ENCODE peak calls at places on chromosomes 11 and 22, in four cellular contexts. U is GM12878, V is HepG2, Y is H1. D is an unnamed sample.

GRCh38 chr11:68044145-68044813 is 5.5 kb downstream of the TCIRG1 start:
- DNase-seq in U (no peak), V (no peak), Y (no peak), D (no peak)

GRCh38 chr11:64372802-64373597 is 14.0 kb downstream of the RPS6KA4 start:
- DNase-seq in U (no peak), Y (peak; percentile 62), V (peak; percentile 51), D (no peak)

GRCh38 chr11:46240861-46241260 is 36.6 kb upstream of the CREB3L1 start:
- DNase-seq in U (no peak), Y (no peak), V (no peak), D (no peak)

GRCh38 chr11:403021-403760 is 9.2 kb downstream of the PKP3 start:
- DNase-seq in V (no peak), U (no peak), Y (no peak), D (no peak)

GRCh38 chr22:37162221-37163095 is 12.7 kb upstream of the IL2RB start:
- DNase-seq in Y (no peak), V (no peak), U (peak; percentile 98), D (no peak)

GRCh38 chr22:37765498-37765897 is 42.2 kb upstream of the GCAT start:
- DNase-seq in Y (no peak), U (no peak), V (no peak), D (no peak)

GRCh38 chr22:35376728-35377472 is 4.0 kb upstream of the HMOX1 start:
- DNase-seq in Y (peak; percentile 87), U (peak; percentile 87), V (peak; percentile 92), D (peak; percentile 96)

GRCh38 chr11:1733716-1734351 is 16.6 kb downstream of the IFITM10 start:
- DNase-seq in V (no peak), U (no peak), Y (no peak), D (no peak)

GRCh38 chr11:65424200-65425104 is 1.9 kb downstream of the NEAT1 start:
- DNase-seq in V (no peak), U (no peak), Y (no peak), D (no peak)

DNA sequence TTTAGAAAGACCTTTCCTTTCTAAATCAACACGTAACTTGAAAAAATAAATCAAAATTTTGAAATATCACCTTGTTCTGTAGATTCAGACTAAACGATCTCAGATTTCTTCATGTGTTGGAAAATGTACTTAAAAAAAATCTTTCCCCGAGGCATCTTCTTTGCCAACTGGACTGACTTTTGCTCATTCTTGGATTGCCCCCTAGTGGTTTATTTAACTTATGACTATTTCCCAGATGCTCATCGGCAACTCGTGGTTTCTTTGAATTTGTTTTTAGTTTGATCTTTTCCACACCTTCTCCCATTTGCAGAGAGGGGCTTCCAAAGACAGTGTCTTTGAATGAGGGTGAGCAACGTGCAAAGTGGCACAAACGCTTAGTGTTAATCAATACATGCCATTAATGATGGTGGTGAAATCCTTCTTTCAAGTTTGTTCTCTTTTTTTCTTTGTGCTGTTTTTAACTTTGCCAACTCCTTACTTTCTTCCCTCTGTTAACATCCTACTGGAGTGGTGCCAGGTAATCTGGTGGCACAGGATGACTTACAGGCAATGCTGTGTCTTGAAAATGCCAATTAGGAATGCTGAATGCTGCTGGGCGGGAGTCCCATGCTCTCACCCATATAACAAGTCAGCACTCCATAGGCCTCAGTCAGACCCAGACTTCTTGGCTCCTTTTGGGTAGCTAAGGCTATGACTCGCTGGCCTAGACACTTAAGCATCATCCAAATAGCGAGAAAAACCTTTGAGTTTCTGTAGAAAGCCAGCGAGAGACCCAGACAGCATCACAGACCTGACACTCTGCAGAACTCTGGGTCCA is 18.3 kb downstream of the PRSS23 start:
- DNase-seq in V (peak; percentile 42), Y (no peak), U (peak; percentile 7), D (peak; percentile 39)
- TF ChIP-seq SUZ12 in V (no peak), Y (no peak), U (no peak), D (no peak)

DNA sequence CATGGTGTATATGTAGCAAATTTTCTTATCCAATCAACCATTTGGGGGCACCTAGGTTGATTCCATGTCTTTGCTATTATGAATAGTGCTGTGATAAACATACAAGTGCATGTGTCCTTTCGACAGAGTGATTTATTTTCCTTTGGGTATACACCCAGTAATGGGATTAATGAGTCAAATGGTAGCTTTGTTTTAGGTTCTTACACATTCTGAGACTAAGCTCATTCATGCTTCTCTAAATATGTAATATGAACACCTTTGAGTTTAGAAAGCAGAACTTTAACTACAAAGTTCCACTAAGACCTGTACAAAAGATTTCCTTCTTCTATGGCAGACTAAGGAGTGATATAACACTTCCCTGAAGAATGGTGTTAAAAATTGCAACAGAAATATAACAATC is 627.0 kb downstream of the KCNA4 start:
- DNase-seq in Y (no peak), V (no peak), U (no peak), D (no peak)
- H3K4me1 ChIP-seq in Y (no peaks in the 10 kb centered on the region), V (no peaks in the 10 kb centered on the region), U (no peaks in the 10 kb centered on the region), D (no peaks in the 10 kb centered on the region)

DNA sequence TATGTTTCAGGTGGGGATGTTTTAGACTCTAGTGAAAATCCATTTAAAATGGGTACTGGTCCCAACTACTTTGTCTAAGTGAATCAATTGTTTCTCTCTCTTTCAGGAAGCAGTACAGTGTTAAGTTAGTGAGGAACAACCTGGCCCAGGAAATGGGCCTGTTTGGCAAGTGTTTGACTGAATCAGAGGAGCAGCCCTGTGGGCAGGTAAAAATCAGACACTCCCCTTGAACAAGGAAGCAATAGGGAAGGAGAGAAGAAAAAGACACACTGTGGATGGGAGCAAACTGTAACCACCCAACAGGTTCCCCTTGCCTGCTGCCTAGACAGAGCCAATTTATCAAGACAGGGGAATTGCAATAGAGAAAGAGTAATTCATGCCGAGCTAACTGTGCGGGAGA is 245.7 kb downstream of the C11orf87 start:
- DNase-seq in Y (no peak), V (no peak), U (no peak), D (no peak)
- TF ChIP-seq SUZ12 in Y (no peak), V (no peak), U (no peak), D (no peak)

DNA sequence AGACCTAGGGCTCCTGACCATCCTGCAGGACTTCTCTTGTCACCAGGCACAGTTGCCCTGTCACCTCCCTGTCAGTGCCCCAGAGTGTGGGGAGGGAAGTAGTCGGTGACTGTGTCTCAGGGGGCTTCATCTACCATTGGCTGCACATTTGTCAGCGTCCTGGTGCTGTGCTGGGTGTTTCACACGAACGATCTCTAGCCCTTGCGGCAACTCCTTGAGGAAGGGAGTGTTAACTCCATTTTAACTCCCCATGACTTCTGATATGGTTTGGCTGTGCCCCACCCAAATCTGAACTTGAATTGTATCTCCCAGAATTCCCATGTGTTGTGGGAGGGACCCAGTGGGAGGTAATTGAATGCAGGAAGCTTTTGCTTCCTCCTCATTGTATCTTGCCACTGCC is 7.1 kb downstream of the TSKU start:
- DNase-seq in V (no peak), Y (no peak), U (no peak), D (no peak)
- H3K4me1 ChIP-seq in V (peaks cover 100% of the 10 kb centered on the region), Y (peaks cover 33% of the 10 kb centered on the region), U (no peaks in the 10 kb centered on the region), D (peaks cover 25% of the 10 kb centered on the region)

GRCh38 chr11:70019576-70020011 is 58.5 kb upstream of the ANO1 start:
- DNase-seq in Y (no peak), V (no peak), U (no peak), D (no peak)
- TF ChIP-seq SUZ12 in Y (no peak), V (no peak), U (no peak), D (no peak)

DNA sequence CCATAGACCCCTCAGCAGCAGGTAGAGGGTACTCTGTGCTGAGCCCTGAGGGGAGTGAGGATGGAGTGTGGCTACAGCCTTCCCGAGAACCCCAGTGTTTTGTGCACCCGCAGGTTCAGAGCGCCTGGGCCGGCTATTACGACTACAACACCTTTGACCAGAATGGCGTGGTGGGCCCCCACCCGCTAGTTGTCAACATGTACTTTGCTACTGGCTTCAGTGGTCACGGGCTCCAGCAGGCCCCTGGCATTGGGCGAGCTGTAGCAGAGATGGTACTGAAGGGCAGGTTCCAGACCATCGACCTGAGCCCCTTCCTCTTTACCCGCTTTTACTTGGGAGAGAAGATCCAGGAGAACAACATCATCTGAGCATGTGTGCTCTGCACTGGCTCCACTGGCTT is 5.6 kb upstream of the TIRAP start:
- DNase-seq in V (no peak), Y (no peak), U (no peak), D (no peak)
- H3K4me1 ChIP-seq in V (peaks cover 40% of the 10 kb centered on the region), Y (peaks cover 3% of the 10 kb centered on the region), U (peaks cover 3% of the 10 kb centered on the region), D (peaks cover 5% of the 10 kb centered on the region)

DNA sequence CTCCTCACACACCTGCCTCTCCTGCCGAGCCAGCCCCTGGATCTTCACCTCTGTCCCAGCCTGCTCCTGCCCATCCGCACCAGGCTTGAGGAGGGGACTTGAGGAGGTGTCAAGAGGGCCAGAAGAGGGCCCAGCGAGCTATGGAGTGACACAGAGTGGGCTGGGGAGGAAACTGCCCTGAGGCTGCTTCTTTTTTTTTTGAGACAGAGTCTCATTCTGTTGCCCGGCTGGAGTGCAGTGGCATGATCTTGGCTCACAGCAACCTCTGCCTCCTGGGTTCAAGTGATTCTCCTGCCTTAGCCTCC is 21.9 kb upstream of the CDON start:
- DNase-seq in U (no peak), V (no peak), Y (no peak), D (no peak)
- TF ChIP-seq SUZ12 in U (no peak), V (no peak), Y (no peak), D (no peak)

GRCh38 chr11:34585870-34586654 is 34.8 kb upstream of the EHF start:
- DNase-seq in V (peak; percentile 70), U (peak; percentile 20), Y (no peak), D (no peak)

GRCh38 chr11:34586655-34587281 is 34.1 kb upstream of the EHF start:
- DNase-seq in V (no peak), U (no peak), Y (no peak), D (no peak)

GRCh38 chr11:34587282-34587677 is 33.6 kb upstream of the EHF start:
- DNase-seq in U (no peak), V (no peak), Y (no peak), D (no peak)

GRCh38 chr11:34588701-34589100 is 32.2 kb upstream of the EHF start:
- DNase-seq in Y (no peak), V (no peak), U (no peak), D (no peak)

DNA sequence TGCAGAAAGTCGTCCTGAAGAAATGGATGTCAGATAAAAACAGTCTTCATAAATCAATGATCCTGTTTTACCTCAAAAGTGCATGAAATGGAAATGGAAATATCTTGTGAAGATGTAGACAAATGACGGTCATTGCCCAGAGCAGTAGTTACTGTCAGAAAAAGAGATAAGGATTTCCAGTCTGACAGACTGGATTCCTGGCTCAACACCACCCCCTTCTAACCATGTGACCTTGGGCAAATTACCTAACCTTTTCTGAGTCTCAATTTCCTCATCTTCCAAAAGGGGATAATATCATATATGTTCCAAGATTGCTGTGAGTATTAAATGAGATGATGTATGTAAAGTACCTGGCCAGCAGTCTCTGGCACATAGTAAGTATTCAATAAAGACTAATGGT is 32.9 kb upstream of the EHF start:
- DNase-seq in Y (no peak), U (no peak), V (no peak), D (no peak)
- H3K4me1 ChIP-seq in Y (no peaks in the 10 kb centered on the region), U (no peaks in the 10 kb centered on the region), V (peaks cover 40% of the 10 kb centered on the region), D (no peaks in the 10 kb centered on the region)

D was measured in NT2/D1.